ENCODE peak calls at places on chromosomes 6 and 20, in seven cellular contexts. F, V, M, P, G, U and H are unnamed samples.

GRCh38 chr6:37205189-37205996 is 35.4 kb downstream of the PIM1 start:
- DNase-seq in F (no peak), V (no peak), M (no peak), P (no peak), G (no peak), U (no peak), H (no peak)

GRCh38 chr6:169167581-169168301 is 85.9 kb downstream of the THBS2 start:
- DNase-seq in F (peak; percentile 60), V (no peak), M (no peak), P (peak; percentile 27), G (no peak), U (no peak), H (no peak)

GRCh38 chr6:31216208-31216898 is 45.9 kb upstream of the POU5F1 start:
- DNase-seq in F (no peak), V (no peak), M (no peak), P (no peak), G (peak; percentile 42), U (no peak), H (no peak)

GRCh38 chr20:52105045-52105572 is 86.5 kb downstream of the ZFP64 start:
- DNase-seq in F (no peak), V (no peak), M (no peak), P (peak; percentile 56), G (no peak), U (no peak), H (no peak)

GRCh38 chr6:154945271-154945890 is 49.7 kb upstream of the TIAM2 start:
- DNase-seq in F (no peak), V (no peak), M (no peak), P (no peak), G (no peak), U (no peak), H (no peak)

GRCh38 chr6:144447487-144447886 is 162.4 kb downstream of the UTRN start:
- DNase-seq in F (no peak), V (no peak), M (no peak), P (peak; percentile 55), G (no peak), U (no peak), H (peak; percentile 28)

GRCh38 chr6:111562271-111562670 is 43.4 kb downstream of the TRAF3IP2 start:
- DNase-seq in F (no peak), V (no peak), M (no peak), P (no peak), G (no peak), U (no peak), H (no peak)

GRCh38 chr20:48797850-48798747 is 29.7 kb downstream of the PREX1 start:
- DNase-seq in F (no peak), V (no peak), M (no peak), P (no peak), G (no peak), U (no peak), H (no peak)

GRCh38 chr6:122696079-122696478 is 83.4 kb upstream of the FABP7 start:
- DNase-seq in F (peak; percentile 77), V (no peak), M (no peak), P (peak; percentile 79), G (no peak), U (no peak), H (no peak)

GRCh38 chr6:129050086-129050485 is 167.1 kb downstream of the LAMA2 start:
- DNase-seq in F (no peak), V (no peak), M (no peak), P (no peak), G (no peak), U (no peak), H (no peak)

GRCh38 chr6:166274163-166274562 is 34.0 kb downstream of the PRR18 start:
- DNase-seq in F (no peak), V (no peak), M (no peak), P (no peak), G (no peak), U (no peak), H (no peak)

GRCh38 chr6:118535176-118535844 is 12.8 kb upstream of the PLN start:
- DNase-seq in F (no peak), V (no peak), M (no peak), P (no peak), G (no peak), U (no peak), H (no peak)

GRCh38 chr20:44709797-44710196 is 5.4 kb upstream of the CCN5 start:
- DNase-seq in F (no peak), V (no peak), M (no peak), P (no peak), G (no peak), U (no peak), H (no peak)

GRCh38 chr20:856361-856775 is 22.9 kb downstream of the FAM110A start:
- DNase-seq in F (peak; percentile 92), V (peak; percentile 92), M (no peak), P (no peak), G (no peak), U (no peak), H (peak; percentile 67)

GRCh38 chr6:100426241-100426640 is 38.5 kb downstream of the SIM1 start:
- DNase-seq in F (no peak), V (no peak), M (no peak), P (no peak), G (no peak), U (no peak), H (no peak)

GRCh38 chr6:42251500-42251899 is 33.8 kb upstream of the MRPS10 start:
- DNase-seq in F (no peak), V (no peak), M (no peak), P (no peak), G (no peak), U (no peak), H (no peak)

GRCh38 chr20:47328841-47329448 is 27.6 kb downstream of the ZMYND8 start:
- DNase-seq in F (no peak), V (no peak), M (peak; percentile 53), P (no peak), G (no peak), U (no peak), H (no peak)
- TF ChIP-seq POLR2AphosphoS5 in F (no peak), V (no peak), M (peak; percentile 67), P (no peak), G (no peak), U (no peak), H (no peak)

GRCh38 chr20:20436689-20437088 is 68.8 kb downstream of the INSM1 start:
- DNase-seq in F (no peak), V (no peak), M (no peak), P (no peak), G (no peak), U (no peak), H (no peak)

GRCh38 chr20:20437314-20437713 is 69.4 kb downstream of the INSM1 start:
- DNase-seq in F (no peak), V (no peak), M (no peak), P (no peak), G (no peak), U (no peak), H (no peak)

GRCh38 chr20:20432618-20433286 is 64.8 kb downstream of the INSM1 start:
- DNase-seq in F (no peak), V (no peak), M (no peak), P (no peak), G (no peak), U (no peak), H (no peak)

GRCh38 chr20:20439602-20440001 is 71.7 kb downstream of the INSM1 start:
- DNase-seq in F (no peak), V (no peak), M (no peak), P (no peak), G (no peak), U (peak; percentile 32), H (no peak)

DNA sequence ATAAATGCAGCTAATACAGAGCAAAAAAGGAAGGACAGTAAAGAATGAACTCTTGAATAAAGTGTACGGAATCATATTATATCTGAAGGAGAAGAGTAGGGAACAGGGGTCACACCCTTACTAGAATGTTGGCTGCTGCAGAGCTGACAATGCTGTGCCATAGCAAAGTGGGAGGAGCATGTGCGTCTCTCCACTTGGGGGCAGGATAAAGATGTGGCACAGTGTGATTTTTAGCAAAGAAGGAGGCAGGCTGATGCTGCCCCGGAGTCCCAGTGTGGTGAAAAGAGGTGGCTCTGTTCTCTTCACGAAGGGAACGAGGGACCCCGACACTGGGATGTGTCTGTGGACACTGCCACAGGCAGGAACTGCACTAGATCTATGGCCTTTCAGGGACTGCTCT is 67.5 kb downstream of the INSM1 start:
- DNase-seq in F (no peak), V (no peak), M (no peak), P (no peak), G (no peak), U (no peak), H (no peak)
- TF ChIP-seq CTCF in F (no peak), V (no peak), M (no peak), P (no peak), G (no peak), U (peak; percentile 15), H (no peak)

GRCh38 chr6:167350322-167350721 is 25.4 kb downstream of the TTLL2 start:
- DNase-seq in F (no peak), V (no peak), M (no peak), P (no peak), G (no peak), U (no peak), H (no peak)

GRCh38 chr6:167349816-167350215 is 24.9 kb downstream of the TTLL2 start:
- DNase-seq in F (no peak), V (no peak), M (no peak), P (no peak), G (no peak), U (peak; percentile 60), H (no peak)

GRCh38 chr6:167345960-167346359 is 21.1 kb downstream of the TTLL2 start:
- DNase-seq in F (no peak), V (no peak), M (no peak), P (no peak), G (no peak), U (no peak), H (no peak)

GRCh38 chr6:167351656-167352354 is 26.9 kb downstream of the TTLL2 start:
- DNase-seq in F (no peak), V (no peak), M (no peak), P (no peak), G (no peak), U (no peak), H (no peak)

GRCh38 chr6:167350731-167351655 is 26.1 kb downstream of the TTLL2 start:
- DNase-seq in F (peak; percentile 52), V (peak; percentile 28), M (peak; percentile 87), P (peak; percentile 76), G (peak; percentile 72), U (no peak), H (peak; percentile 61)
- H3K4me3 ChIP-seq in F (peak overlapping the region; percentile 55), V (peak overlapping the region; percentile 51), M (peak overlapping the region; percentile 54), P (no peak overlapping the region), G (peak overlapping the region; percentile 44), U (no peak overlapping the region), H (peak overlapping the region; percentile 40)

DNA sequence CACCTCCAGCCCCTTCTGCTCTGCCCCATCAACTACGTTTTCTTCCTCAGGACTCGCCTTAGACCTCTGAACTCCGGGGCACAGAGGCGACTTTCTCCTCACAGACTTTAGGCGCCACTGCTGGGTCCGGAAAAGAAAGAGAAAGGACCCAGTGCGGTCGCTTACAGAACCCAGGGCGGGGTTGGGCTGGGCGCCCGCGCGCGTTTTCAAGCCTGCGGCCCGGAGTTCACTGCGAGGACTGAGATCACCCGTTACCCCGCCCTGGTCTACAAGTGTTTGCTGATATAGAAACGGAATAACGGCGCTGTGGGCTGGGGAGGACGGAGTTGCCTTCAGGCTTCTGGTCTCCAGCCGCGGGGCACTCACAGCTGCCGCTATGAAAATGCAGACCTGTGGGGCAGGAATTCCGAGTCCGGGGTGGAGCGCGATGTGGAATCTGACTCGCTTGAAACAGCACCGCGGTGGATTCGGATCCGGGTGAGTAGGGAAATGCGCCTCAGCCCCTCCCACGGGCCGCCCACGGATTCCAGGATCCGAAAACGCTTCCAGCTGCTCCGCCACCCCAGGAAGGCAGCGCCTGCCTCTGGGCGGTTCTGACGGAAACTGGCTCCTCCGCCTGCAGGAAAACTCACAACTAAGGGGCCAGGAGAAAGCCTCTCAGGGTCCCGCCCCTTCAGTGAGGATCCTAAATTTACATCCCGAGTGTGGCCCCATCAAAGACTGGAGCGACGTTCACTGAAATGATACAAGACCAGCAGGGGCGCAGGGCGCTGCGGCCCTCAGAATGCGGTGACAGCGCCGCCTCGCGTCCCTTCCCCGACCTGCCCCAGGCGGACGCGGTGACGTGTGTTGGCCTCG is 29.4 kb downstream of the HLA-F start:
- DNase-seq in F (peak; percentile 90), V (peak; percentile 76), M (peak; percentile 91), P (peak; percentile 92), G (peak; percentile 95), U (peak; percentile 80), H (peak; percentile 73)
- TF ChIP-seq POLR2AphosphoS5 in F (peak; percentile 70), V (peak; percentile 39), M (peak; percentile 70), P (peak; percentile 52), G (peak; percentile 84), U (no peak), H (no peak)